ENCODE peak calls at places on chromosomes 6 and 20, in six cellular contexts. E, X, Y, L, T and B are unnamed samples. For H3K4me1, the result is how much of the 10 kb centered on the place peaks cover.

GRCh38 chr6:7691675-7692452 is 34.0 kb upstream of the BMP6 start:
- DNase-seq in E (peak), X (peak), Y (peak), L (peak), T (peak), B (no peak)

GRCh38 chr20:36998652-36999051 is 47.1 kb upstream of the SAMHD1 start:
- DNase-seq in E (no peak), X (no peak), Y (no peak), L (no peak), T (no peak), B (no peak)

GRCh38 chr6:16057411-16057810 is 71.5 kb upstream of the MYLIP start:
- DNase-seq in E (no peak), X (no peak), Y (no peak), L (no peak), T (no peak), B (no peak)

GRCh38 chr6:66336171-66336570 is 629.1 kb upstream of the EYS start:
- DNase-seq in E (no peak), X (no peak), Y (no peak), L (no peak), T (no peak), B (no peak)

GRCh38 chr6:25042599-25042936 is 106.8 kb upstream of the RIPOR2 start:
- DNase-seq in E (no peak), X (no peak), Y (no peak), L (no peak), T (no peak), B (no peak)

GRCh38 chr20:43857932-43858331 is 56.7 kb upstream of the TOX2 start:
- DNase-seq in E (no peak), X (no peak), Y (no peak), L (no peak), T (no peak), B (no peak)

GRCh38 chr6:83474309-83474708 is 38.0 kb upstream of the PRSS35 start:
- DNase-seq in E (no peak), X (peak), Y (no peak), L (no peak), T (peak), B (no peak)

GRCh38 chr6:296151-297122 is 4.2 kb downstream of the DUSP22 start:
- DNase-seq in E (no peak), X (no peak), Y (no peak), L (no peak), T (no peak), B (no peak)

GRCh38 chr6:112833546-112834215 is 486.6 kb downstream of the RFPL4B start:
- DNase-seq in E (no peak), X (peak), Y (no peak), L (no peak), T (no peak), B (no peak)

GRCh38 chr6:161418458-161418945 is 144.6 kb upstream of the AGPAT4 start:
- DNase-seq in E (peak), X (peak), Y (no peak), L (no peak), T (peak), B (peak)

GRCh38 chr20:58481541-58482021 is 33.6 kb downstream of the APCDD1L start:
- DNase-seq in E (peak), X (no peak), Y (peak), L (peak), T (peak), B (peak)

GRCh38 chr20:8803065-8803464 is 265.8 kb upstream of the PLCB4 start:
- DNase-seq in E (peak), X (no peak), Y (no peak), L (no peak), T (peak), B (no peak)

DNA sequence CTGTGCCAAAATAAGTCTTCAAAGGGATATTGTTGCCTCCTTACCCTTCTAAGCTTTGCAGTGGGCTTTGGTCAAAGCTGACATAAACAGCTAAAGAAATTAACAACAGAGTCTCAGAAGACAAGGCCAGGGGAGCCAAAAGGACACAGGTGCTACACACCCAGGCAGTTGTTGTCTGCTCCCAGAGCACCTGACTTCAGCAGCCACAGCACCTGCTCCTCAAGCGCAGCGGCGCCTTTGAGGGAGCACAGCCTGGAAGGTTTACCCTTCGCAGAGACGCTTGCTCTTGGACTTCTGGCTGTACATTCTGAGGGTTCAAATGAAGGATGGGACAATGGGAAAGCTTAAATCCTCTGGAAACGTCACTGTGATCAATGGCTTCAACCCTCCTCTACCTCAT is 16.6 kb downstream of the B4GALT5 start:
- DNase-seq in E (no peak), X (no peak), Y (no peak), L (no peak), T (no peak), B (no peak)
- H3K4me1 ChIP-seq in E (under half), X (under half), Y (under half), L (under half), T (under half), B (under half)

GRCh38 chr6:89637960-89638319 is 607 bp downstream of the LYRM2 start:
- DNase-seq in E (no peak), X (no peak), Y (no peak), L (no peak), T (no peak), B (no peak)
- H3K4ac ChIP-seq in E (no peak), X (peak), Y (no peak), L (no peak), T (no peak), B (no peak)

GRCh38 chr6:170311696-170312095 is 5.1 kb downstream of the FAM120B start:
- DNase-seq in E (no peak), X (peak), Y (no peak), L (no peak), T (no peak), B (no peak)

GRCh38 chr6:170306324-170307079 is at the start of gene FAM120B:
- DNase-seq in E (peak), X (peak), Y (peak), L (peak), T (peak), B (peak)

GRCh38 chr6:170305772-170306323 is 710 bp upstream of the FAM120B start:
- DNase-seq in E (no peak), X (no peak), Y (no peak), L (no peak), T (no peak), B (no peak)

GRCh38 chr6:170308761-170309160 is 2.2 kb downstream of the FAM120B start:
- DNase-seq in E (no peak), X (no peak), Y (no peak), L (no peak), T (no peak), B (no peak)

DNA sequence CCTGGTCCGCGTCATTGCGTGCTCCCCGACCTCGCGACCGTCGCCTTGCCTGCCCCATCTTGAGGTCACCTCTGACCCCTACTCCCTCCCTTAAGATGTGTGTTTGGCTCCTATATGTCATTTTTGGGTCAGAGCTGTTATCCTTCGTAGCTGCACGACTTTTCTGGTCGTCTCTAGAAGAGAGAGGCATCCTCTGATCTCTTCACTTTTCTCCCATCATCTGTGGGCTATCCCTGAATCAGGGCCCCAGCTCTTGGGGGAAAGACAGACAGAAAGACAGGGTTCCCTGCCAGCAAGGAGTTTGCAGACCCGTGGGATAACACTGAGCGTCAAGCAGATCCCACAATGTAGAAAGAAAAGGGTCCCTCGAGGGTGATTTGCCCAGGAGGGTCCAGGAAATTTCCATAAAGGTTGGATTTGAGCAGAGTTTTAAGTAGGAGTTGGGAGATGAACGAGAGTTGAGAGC is 555 bp downstream of the FAM120B start:
- DNase-seq in E (no peak), X (no peak), Y (no peak), L (no peak), T (no peak), B (no peak)
- H4K8ac ChIP-seq in E (no peak), X (peak), Y (no peak), L (peak), T (peak), B (peak)

GRCh38 chr20:38862226-38862625 is 56.7 kb downstream of the PPP1R16B start:
- DNase-seq in E (no peak), X (no peak), Y (no peak), L (no peak), T (no peak), B (no peak)
- H3K4me1 ChIP-seq in E (under half), X (under half), Y (under half), L (under half), T (under half), B (under half)

DNA sequence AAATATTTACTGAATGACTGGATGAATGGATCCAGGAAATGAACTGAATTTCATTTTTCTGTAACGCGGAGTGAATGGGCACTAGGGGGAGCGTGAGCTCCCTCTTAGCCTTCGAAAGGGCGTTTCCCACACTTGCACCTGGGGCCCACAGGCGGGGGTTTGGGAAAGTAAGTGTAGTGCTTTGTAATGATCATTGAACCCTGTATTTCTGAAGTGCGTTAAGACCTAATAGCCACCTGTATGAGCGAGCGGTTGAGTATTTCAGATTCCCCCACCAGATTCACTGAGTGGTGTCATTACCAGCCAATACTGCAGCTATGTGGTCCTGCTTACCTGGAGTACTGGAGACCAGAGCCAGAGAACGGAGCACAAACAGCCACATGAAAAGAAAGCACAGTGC is 10.5 kb downstream of the SYTL3 start:
- DNase-seq in E (no peak), X (no peak), Y (peak), L (no peak), T (no peak), B (no peak)
- H3K4ac ChIP-seq in E (no peak), X (no peak), Y (no peak), L (no peak), T (no peak), B (no peak)